ENCODE peak calls at places on chromosomes 11 and 22, in four cellular contexts. X is T-helper 1 cell, S is ACHN, P is transverse colon. O is an unnamed sample.

GRCh38 chr11:118572075-118572913 is at the start of gene ARCN1:
- DNase-seq in X (peak), S (peak), P (peak), O (peak)

GRCh38 chr11:27968461-27968860 is 139.5 kb downstream of the KIF18A start:
- DNase-seq in X (no peak), S (no peak), P (no peak), O (no peak)

GRCh38 chr11:85665756-85666155 is 827 bp upstream of the CREBZF start:
- DNase-seq in X (no peak), S (no peak), P (no peak), O (no peak)

GRCh38 chr22:44179989-44180705 is 578 bp upstream of the PARVG start:
- DNase-seq in X (no peak), S (no peak), P (no peak), O (no peak)

GRCh38 chr11:123407124-123407995 is 22.7 kb upstream of the GRAMD1B start:
- DNase-seq in X (peak), S (peak), P (peak), O (no peak)

GRCh38 chr11:108486828-108487227 is 11.4 kb downstream of the POGLUT3 start:
- DNase-seq in X (no peak), S (no peak), P (no peak), O (no peak)

GRCh38 chr11:82791779-82792178 is 58.1 kb upstream of the FAM181B start:
- DNase-seq in X (no peak), S (no peak), P (no peak), O (no peak)

GRCh38 chr11:10622108-10622507 is 53.6 kb upstream of the LYVE1 start:
- DNase-seq in X (no peak), S (no peak), P (no peak), O (peak)

GRCh38 chr22:28911777-28912669 is 28.7 kb downstream of the ZNRF3 start:
- DNase-seq in X (no peak), S (no peak), P (no peak), O (no peak)

GRCh38 chr22:21929253-21929652 is 23.4 kb downstream of the PPM1F start:
- DNase-seq in X (no peak), S (no peak), P (no peak), O (no peak)

GRCh38 chr22:37187891-37188761 is at the start of gene C1QTNF6:
- DNase-seq in X (no peak), S (peak), P (no peak), O (no peak)

GRCh38 chr11:78432058-78432515 is 14.5 kb upstream of the GAB2 start:
- DNase-seq in X (no peak), S (peak), P (no peak), O (no peak)

GRCh38 chr11:61841636-61842332 is 13.7 kb downstream of the FADS2 start:
- DNase-seq in X (no peak), S (no peak), P (no peak), O (no peak)

O was measured in coronary artery.